ENCODE peak calls at places on chromosome 4, in five cellular contexts. Q is SK-N-SH, E is thoracic aorta, K is left ventricle myocardium inferior, T is cardiac muscle cell. A is an unnamed sample.
A peak's percentile ranks its signal among the peaks of the same experiment; 100 is the strongest.

GRCh38 chr4:168241953-168242352 is 76.6 kb downstream of the DDX60 start:
- DNase-seq in Q (no peak), E (no peak), K (no peak), T (no peak), A (no peak)

GRCh38 chr4:122541996-122542395 is 78.9 kb downstream of the IL21 start:
- DNase-seq in Q (no peak), E (no peak), K (no peak), T (no peak), A (no peak)

GRCh38 chr4:140856692-140857091 is 100.5 kb upstream of the TBC1D9 start:
- DNase-seq in Q (no peak), E (no peak), K (no peak), T (no peak), A (peak; percentile 22)

GRCh38 chr4:54872246-54872645 is 214.5 kb downstream of the KIT start:
- DNase-seq in Q (no peak), E (no peak), K (no peak), T (no peak), A (no peak)

GRCh38 chr4:183417356-183417755 is 27.1 kb upstream of the CDKN2AIP start:
- DNase-seq in Q (no peak), E (no peak), K (no peak), T (no peak), A (no peak)

GRCh38 chr4:8341691-8342090 is 72.1 kb downstream of the HTRA3 start:
- DNase-seq in Q (no peak), E (no peak), K (peak; percentile 68), T (no peak), A (no peak)

GRCh38 chr4:97558204-97558804 is 585.0 kb downstream of the STPG2 start:
- DNase-seq in Q (no peak), E (no peak), K (no peak), T (no peak), A (no peak)

GRCh38 chr4:163113921-163114703 is 52.6 kb downstream of the NAF1 start:
- DNase-seq in Q (no peak), E (no peak), K (no peak), T (no peak), A (no peak)

GRCh38 chr4:157421365-157421764 is 200.8 kb downstream of the GRIA2 start:
- DNase-seq in Q (no peak), E (no peak), K (no peak), T (no peak), A (no peak)

GRCh38 chr4:184444953-184445309 is 29.4 kb downstream of the IRF2 start:
- DNase-seq in Q (no peak), E (no peak), K (no peak), T (no peak), A (no peak)

GRCh38 chr4:30380404-30380998 is 339.7 kb upstream of the PCDH7 start:
- DNase-seq in Q (peak; percentile 17), E (no peak), K (no peak), T (peak; percentile 62), A (peak; percentile 6)

GRCh38 chr4:102552781-102553180 is 51.6 kb downstream of the NFKB1 start:
- DNase-seq in Q (no peak), E (no peak), K (no peak), T (no peak), A (no peak)

GRCh38 chr4:182085051-182085480 is 158.1 kb upstream of the TENM3 start:
- DNase-seq in Q (no peak), E (no peak), K (no peak), T (no peak), A (no peak)

GRCh38 chr4:20192754-20193521 is 58.8 kb upstream of the SLIT2 start:
- DNase-seq in Q (no peak), E (no peak), K (no peak), T (no peak), A (no peak)

GRCh38 chr4:61520688-61521160 is 320.6 kb downstream of the ADGRL3 start:
- DNase-seq in Q (no peak), E (no peak), K (no peak), T (peak; percentile 35), A (peak; percentile 15)

GRCh38 chr4:119059221-119059620 is 76.4 kb upstream of the MYOZ2 start:
- DNase-seq in Q (no peak), E (no peak), K (no peak), T (no peak), A (no peak)

DNA sequence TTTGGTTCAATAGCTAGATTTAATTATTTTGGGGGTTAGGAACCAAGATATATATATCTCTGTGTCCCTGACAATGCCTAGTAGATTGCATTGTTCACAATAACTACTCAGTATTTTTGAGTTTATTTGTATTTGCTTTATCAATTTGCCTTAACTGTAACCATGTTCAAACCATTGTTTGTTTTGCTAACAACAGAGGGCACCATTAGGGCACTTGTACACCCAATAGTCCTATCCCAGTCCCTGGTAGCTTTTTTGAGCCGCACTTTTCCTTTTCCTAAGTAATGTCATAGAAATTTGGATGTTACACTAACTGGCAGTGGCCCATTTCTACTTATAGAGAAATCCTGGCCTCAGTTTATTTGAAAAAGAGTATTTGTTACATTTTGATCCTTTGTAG is 582 bp upstream of the KLHL5 start:
- DNase-seq in Q (no peak), E (no peak), K (no peak), T (no peak), A (no peak)
- H3K4me1 ChIP-seq in Q (no peaks in the 10 kb centered on the region), E (no peaks in the 10 kb centered on the region), K (peaks cover 24% of the 10 kb centered on the region), T (peaks cover 17% of the 10 kb centered on the region), A (no peaks in the 10 kb centered on the region)

DNA sequence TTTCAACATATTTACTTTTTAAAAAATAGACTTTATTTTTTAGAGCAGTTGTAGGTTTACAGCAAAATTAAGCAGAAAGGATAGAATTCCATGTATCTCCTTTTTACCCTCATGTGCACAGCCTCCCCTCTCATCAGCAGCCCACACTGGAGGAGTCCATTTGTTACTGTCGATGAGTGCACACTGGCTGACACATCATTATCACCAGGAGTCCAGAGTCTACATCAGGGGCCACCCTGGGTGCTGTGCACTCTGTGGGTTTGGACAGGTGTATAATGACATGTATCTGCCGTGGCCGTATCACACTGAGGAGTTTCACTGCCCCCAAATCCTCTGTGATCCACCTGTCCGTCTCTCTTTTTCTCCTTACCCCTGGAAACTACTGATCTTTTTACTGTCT is 26.3 kb downstream of the TBC1D14 start:
- DNase-seq in Q (no peak), E (no peak), K (no peak), T (no peak), A (peak; percentile 87)
- H3K4me1 ChIP-seq in Q (no peaks in the 10 kb centered on the region), E (no peaks in the 10 kb centered on the region), K (peaks cover 22% of the 10 kb centered on the region), T (no peaks in the 10 kb centered on the region), A (peaks cover 2% of the 10 kb centered on the region)

GRCh38 chr4:106583567-106583966 is 215.0 kb upstream of the GIMD1 start:
- DNase-seq in Q (no peak), E (no peak), K (no peak), T (no peak), A (no peak)
- H3K4me1 ChIP-seq in Q (peaks cover 47% of the 10 kb centered on the region), E (peaks cover 28% of the 10 kb centered on the region), K (no peaks in the 10 kb centered on the region), T (peaks cover 6% of the 10 kb centered on the region), A (no peaks in the 10 kb centered on the region)

DNA sequence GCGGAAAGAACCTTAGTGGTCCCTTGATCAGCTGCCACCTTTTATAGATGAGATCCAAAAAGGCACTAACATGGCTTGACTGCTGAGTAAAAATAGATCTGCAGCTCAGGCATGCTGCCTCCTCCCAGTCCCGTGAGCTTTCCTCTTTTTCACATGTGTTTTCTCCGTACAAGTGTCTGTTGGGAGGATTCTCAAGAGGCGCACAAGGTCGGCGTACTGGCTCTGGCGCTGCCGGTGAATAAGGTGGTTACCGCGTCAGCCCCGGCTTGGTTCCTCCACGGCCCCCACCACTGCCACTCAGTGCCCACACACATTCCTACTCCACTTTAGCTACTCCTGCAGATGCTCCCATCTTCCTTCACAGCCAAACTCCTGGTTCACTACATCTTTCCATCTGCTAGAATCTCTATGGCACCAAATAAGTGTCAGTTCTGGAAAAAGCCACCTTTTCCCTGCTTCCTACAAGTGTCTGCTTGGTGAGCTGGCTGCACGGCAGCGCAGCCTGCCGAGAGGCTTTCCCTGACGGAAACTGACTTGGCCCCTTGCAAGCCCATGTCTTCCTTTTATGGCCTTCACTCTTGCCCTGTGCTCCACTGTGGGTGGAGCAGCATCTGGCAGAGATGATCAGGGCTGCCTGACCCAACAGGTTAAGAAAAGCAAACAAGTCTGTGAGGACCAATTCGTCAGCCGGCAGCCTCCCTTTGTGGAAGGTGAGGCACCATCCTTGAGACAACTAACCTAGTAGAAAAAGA is 99.8 kb downstream of the KLHL8 start:
- DNase-seq in Q (no peak), E (peak; percentile 19), K (no peak), T (peak; percentile 45), A (peak; percentile 60)
- H3K4me1 ChIP-seq in Q (peaks cover 3% of the 10 kb centered on the region), E (peaks cover 67% of the 10 kb centered on the region), K (peaks cover 81% of the 10 kb centered on the region), T (peaks cover 41% of the 10 kb centered on the region), A (no peaks in the 10 kb centered on the region)

DNA sequence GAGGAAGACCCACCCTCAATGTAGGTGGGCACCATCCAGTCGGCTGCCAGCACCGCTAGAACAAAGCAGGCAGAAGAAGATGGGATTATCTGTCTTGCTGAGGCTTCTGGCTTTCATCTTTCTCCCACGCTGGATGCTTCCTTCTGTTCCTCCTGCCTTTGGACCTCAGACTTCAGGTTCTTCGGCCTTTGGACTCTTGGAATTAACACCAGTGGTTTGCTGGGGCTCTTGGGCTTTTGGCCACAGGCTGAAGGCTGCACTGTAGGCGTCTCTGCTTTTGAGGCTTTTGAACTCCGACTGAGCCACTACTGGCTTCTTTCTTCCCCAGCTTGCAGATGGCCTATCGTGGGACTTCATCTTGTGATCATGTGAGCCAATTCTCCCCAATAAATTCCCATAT is 55.1 kb downstream of the PDLIM5 start:
- DNase-seq in Q (no peak), E (no peak), K (no peak), T (no peak), A (peak; percentile 75)
- H3K4me1 ChIP-seq in Q (peaks cover 7% of the 10 kb centered on the region), E (peaks cover 91% of the 10 kb centered on the region), K (peaks cover 94% of the 10 kb centered on the region), T (peaks cover 47% of the 10 kb centered on the region), A (peaks cover 5% of the 10 kb centered on the region)

A was measured in small intestine.